ENCODE peak calls at places on chromosomes 16 and 17, in seven cellular contexts. One of them, this sample, is unnamed.

GRCh38 chr16:71564377-71564967 is 12.4 kb downstream of the TAT start:
- DNase-seq in HFFc6: no peak
- DNase-seq in CD8-positive, alpha-beta T cell: no peak
- DNase-seq in CD8-positive, alpha-beta memory T cell: peak
- DNase-seq in PC-3: peak
- DNase-seq in iris pigment epithelial cell: no peak
- DNase-seq in left lobe of liver: no peak
- DNase-seq in this sample: no peak

GRCh38 chr16:78478267-78478821 is 378.9 kb downstream of the WWOX start:
- DNase-seq in CD8-positive, alpha-beta memory T cell: no peak
- DNase-seq in left lobe of liver: no peak
- DNase-seq in iris pigment epithelial cell: no peak
- DNase-seq in CD8-positive, alpha-beta T cell: no peak
- DNase-seq in HFFc6: no peak
- DNase-seq in PC-3: no peak
- DNase-seq in this sample: no peak

GRCh38 chr16:70510216-70510615 is 13.1 kb downstream of the COG4 start:
- DNase-seq in HFFc6: no peak
- DNase-seq in CD8-positive, alpha-beta memory T cell: no peak
- DNase-seq in CD8-positive, alpha-beta T cell: no peak
- DNase-seq in iris pigment epithelial cell: no peak
- DNase-seq in PC-3: no peak
- DNase-seq in left lobe of liver: no peak
- DNase-seq in this sample: no peak

GRCh38 chr17:65598711-65599110 is 37.3 kb upstream of the AXIN2 start:
- DNase-seq in iris pigment epithelial cell: no peak
- DNase-seq in CD8-positive, alpha-beta memory T cell: no peak
- DNase-seq in CD8-positive, alpha-beta T cell: no peak
- DNase-seq in HFFc6: no peak
- DNase-seq in PC-3: no peak
- DNase-seq in left lobe of liver: no peak
- DNase-seq in this sample: no peak

GRCh38 chr17:50532452-50533024 is at the start of gene EPN3:
- DNase-seq in CD8-positive, alpha-beta memory T cell: no peak
- DNase-seq in left lobe of liver: no peak
- DNase-seq in CD8-positive, alpha-beta T cell: no peak
- DNase-seq in iris pigment epithelial cell: no peak
- DNase-seq in PC-3: peak
- DNase-seq in HFFc6: no peak
- DNase-seq in this sample: no peak

GRCh38 chr17:61323696-61324539 is 75.7 kb upstream of the TBX2 start:
- DNase-seq in left lobe of liver: no peak
- DNase-seq in iris pigment epithelial cell: peak
- DNase-seq in HFFc6: no peak
- DNase-seq in PC-3: no peak
- DNase-seq in CD8-positive, alpha-beta T cell: no peak
- DNase-seq in CD8-positive, alpha-beta memory T cell: no peak
- DNase-seq in this sample: no peak

GRCh38 chr17:83161298-83162034 is 82.1 kb downstream of the METRNL start:
- DNase-seq in CD8-positive, alpha-beta memory T cell: no peak
- DNase-seq in left lobe of liver: peak
- DNase-seq in iris pigment epithelial cell: peak
- DNase-seq in PC-3: peak
- DNase-seq in HFFc6: peak
- DNase-seq in CD8-positive, alpha-beta T cell: no peak
- DNase-seq in this sample: no peak

GRCh38 chr16:84266451-84266850 is 26.6 kb upstream of the KCNG4 start:
- DNase-seq in iris pigment epithelial cell: peak
- DNase-seq in CD8-positive, alpha-beta memory T cell: peak
- DNase-seq in PC-3: peak
- DNase-seq in CD8-positive, alpha-beta T cell: no peak
- DNase-seq in left lobe of liver: peak
- DNase-seq in HFFc6: peak
- DNase-seq in this sample: no peak

GRCh38 chr16:23842137-23842600 is 6.4 kb downstream of the PRKCB start:
- DNase-seq in PC-3: no peak
- DNase-seq in HFFc6: no peak
- DNase-seq in CD8-positive, alpha-beta memory T cell: no peak
- DNase-seq in left lobe of liver: no peak
- DNase-seq in iris pigment epithelial cell: no peak
- DNase-seq in CD8-positive, alpha-beta T cell: no peak
- DNase-seq in this sample: no peak

GRCh38 chr17:62680541-62681052 is 53.1 kb downstream of the MRC2 start:
- DNase-seq in CD8-positive, alpha-beta T cell: no peak
- DNase-seq in iris pigment epithelial cell: no peak
- DNase-seq in CD8-positive, alpha-beta memory T cell: no peak
- DNase-seq in PC-3: no peak
- DNase-seq in HFFc6: no peak
- DNase-seq in left lobe of liver: no peak
- DNase-seq in this sample: no peak

GRCh38 chr17:50841949-50842354 is 6.6 kb downstream of the WFIKKN2 start:
- DNase-seq in left lobe of liver: peak
- DNase-seq in CD8-positive, alpha-beta T cell: peak
- DNase-seq in iris pigment epithelial cell: peak
- DNase-seq in PC-3: peak
- DNase-seq in HFFc6: peak
- DNase-seq in CD8-positive, alpha-beta memory T cell: no peak
- DNase-seq in this sample: no peak

GRCh38 chr16:49700222-49700927 is 155.5 kb downstream of the ZNF423 start:
- DNase-seq in HFFc6: no peak
- DNase-seq in iris pigment epithelial cell: no peak
- DNase-seq in left lobe of liver: no peak
- DNase-seq in CD8-positive, alpha-beta T cell: no peak
- DNase-seq in PC-3: no peak
- DNase-seq in CD8-positive, alpha-beta memory T cell: no peak
- DNase-seq in this sample: no peak

GRCh38 chr16:86614699-86615098 is 36.4 kb downstream of the FOXL1 start:
- DNase-seq in iris pigment epithelial cell: no peak
- DNase-seq in CD8-positive, alpha-beta memory T cell: no peak
- DNase-seq in CD8-positive, alpha-beta T cell: no peak
- DNase-seq in PC-3: no peak
- DNase-seq in left lobe of liver: no peak
- DNase-seq in HFFc6: no peak
- DNase-seq in this sample: no peak

GRCh38 chr17:17416400-17417360 is 60.1 kb upstream of the MED9 start:
- DNase-seq in CD8-positive, alpha-beta memory T cell: no peak
- DNase-seq in PC-3: peak
- DNase-seq in CD8-positive, alpha-beta T cell: peak
- DNase-seq in HFFc6: peak
- DNase-seq in left lobe of liver: no peak
- DNase-seq in iris pigment epithelial cell: peak
- DNase-seq in this sample: peak

GRCh38 chr16:88387177-88387576 is 4.4 kb downstream of the ZNF469 start:
- DNase-seq in iris pigment epithelial cell: no peak
- DNase-seq in CD8-positive, alpha-beta memory T cell: no peak
- DNase-seq in HFFc6: no peak
- DNase-seq in CD8-positive, alpha-beta T cell: no peak
- DNase-seq in PC-3: no peak
- DNase-seq in left lobe of liver: no peak
- DNase-seq in this sample: no peak

GRCh38 chr16:14955546-14956231 is 18.4 kb downstream of the NPIPA1 start:
- DNase-seq in left lobe of liver: peak
- DNase-seq in PC-3: no peak
- DNase-seq in CD8-positive, alpha-beta memory T cell: no peak
- DNase-seq in CD8-positive, alpha-beta T cell: no peak
- DNase-seq in iris pigment epithelial cell: no peak
- DNase-seq in HFFc6: no peak
- DNase-seq in this sample: no peak

GRCh38 chr16:19265531-19265930 is 20.0 kb upstream of the CLEC19A start:
- DNase-seq in HFFc6: no peak
- DNase-seq in CD8-positive, alpha-beta T cell: no peak
- DNase-seq in iris pigment epithelial cell: no peak
- DNase-seq in PC-3: no peak
- DNase-seq in CD8-positive, alpha-beta memory T cell: no peak
- DNase-seq in left lobe of liver: no peak
- DNase-seq in this sample: no peak

GRCh38 chr16:56294599-56294998 is 103.3 kb downstream of the GNAO1 start:
- DNase-seq in iris pigment epithelial cell: peak
- DNase-seq in CD8-positive, alpha-beta T cell: no peak
- DNase-seq in PC-3: peak
- DNase-seq in HFFc6: peak
- DNase-seq in CD8-positive, alpha-beta memory T cell: no peak
- DNase-seq in left lobe of liver: no peak
- DNase-seq in this sample: no peak

GRCh38 chr17:40355123-40355803 is 9.3 kb downstream of the GJD3 start:
- DNase-seq in HFFc6: peak
- DNase-seq in CD8-positive, alpha-beta memory T cell: peak
- DNase-seq in PC-3: peak
- DNase-seq in CD8-positive, alpha-beta T cell: peak
- DNase-seq in iris pigment epithelial cell: no peak
- DNase-seq in left lobe of liver: peak
- DNase-seq in this sample: no peak

GRCh38 chr17:34269969-34270368 is at the start of gene CCL7:
- DNase-seq in left lobe of liver: no peak
- DNase-seq in CD8-positive, alpha-beta T cell: no peak
- DNase-seq in CD8-positive, alpha-beta memory T cell: no peak
- DNase-seq in iris pigment epithelial cell: no peak
- DNase-seq in PC-3: no peak
- DNase-seq in HFFc6: peak
- DNase-seq in this sample: no peak

GRCh38 chr17:80645706-80646325 is 101.2 kb downstream of the RPTOR start:
- DNase-seq in CD8-positive, alpha-beta T cell: no peak
- DNase-seq in CD8-positive, alpha-beta memory T cell: no peak
- DNase-seq in PC-3: peak
- DNase-seq in left lobe of liver: no peak
- DNase-seq in iris pigment epithelial cell: no peak
- DNase-seq in HFFc6: no peak
- DNase-seq in this sample: no peak

GRCh38 chr16:35208001-35208935 is 1748.9 kb downstream of the TP53TG3F start:
- DNase-seq in HFFc6: no peak
- DNase-seq in CD8-positive, alpha-beta T cell: no peak
- DNase-seq in left lobe of liver: no peak
- DNase-seq in PC-3: no peak
- DNase-seq in iris pigment epithelial cell: no peak
- DNase-seq in CD8-positive, alpha-beta memory T cell: no peak
- DNase-seq in this sample: no peak

GRCh38 chr17:660453-660852 is 54.2 kb downstream of the VPS53 start:
- DNase-seq in CD8-positive, alpha-beta memory T cell: no peak
- DNase-seq in CD8-positive, alpha-beta T cell: no peak
- DNase-seq in left lobe of liver: no peak
- DNase-seq in HFFc6: no peak
- DNase-seq in PC-3: no peak
- DNase-seq in iris pigment epithelial cell: no peak
- DNase-seq in this sample: no peak

GRCh38 chr17:20930065-20930760 is 112.6 kb downstream of the USP22 start:
- DNase-seq in CD8-positive, alpha-beta T cell: no peak
- DNase-seq in HFFc6: no peak
- DNase-seq in left lobe of liver: no peak
- DNase-seq in iris pigment epithelial cell: no peak
- DNase-seq in PC-3: no peak
- DNase-seq in CD8-positive, alpha-beta memory T cell: no peak
- DNase-seq in this sample: no peak

GRCh38 chr16:49588729-49589384 is 215.3 kb downstream of the C16orf78 start:
- DNase-seq in PC-3: no peak
- DNase-seq in CD8-positive, alpha-beta memory T cell: no peak
- DNase-seq in CD8-positive, alpha-beta T cell: no peak
- DNase-seq in iris pigment epithelial cell: peak
- DNase-seq in left lobe of liver: peak
- DNase-seq in HFFc6: no peak
- DNase-seq in this sample: no peak

GRCh38 chr17:80817861-80818260 is 173.8 kb upstream of the CHMP6 start:
- DNase-seq in HFFc6: peak
- DNase-seq in CD8-positive, alpha-beta memory T cell: no peak
- DNase-seq in PC-3: peak
- DNase-seq in CD8-positive, alpha-beta T cell: no peak
- DNase-seq in iris pigment epithelial cell: peak
- DNase-seq in left lobe of liver: no peak
- DNase-seq in this sample: no peak